ENCODE peak calls at places on chromosomes 5 and 9, in four cellular contexts. S, M, I and Z are unnamed samples. For H3K9me2, the result is how much of the 10 kb centered on the place peaks cover.

GRCh38 chr9:132147331-132147730 is 14.5 kb upstream of the NTNG2 start:
- DNase-seq in S (no peak), M (no peak), I (no peak), Z (no peak)

GRCh38 chr5:140111859-140112551 is 1.9 kb upstream of the PURA start:
- DNase-seq in S (no peak), M (no peak), I (no peak), Z (no peak)

GRCh38 chr5:150140830-150141229 is 14.8 kb downstream of the PDGFRB start:
- DNase-seq in S (no peak), M (no peak), I (no peak), Z (peak)

GRCh38 chr5:5886812-5887486 is 464.5 kb downstream of the ICE1 start:
- DNase-seq in S (peak), M (peak), I (no peak), Z (no peak)

GRCh38 chr5:64518784-64519183 is 13.0 kb downstream of the RGS7BP start:
- DNase-seq in S (peak), M (no peak), I (no peak), Z (no peak)

GRCh38 chr5:95631265-95631957 is 11.5 kb downstream of the GPR150 start:
- DNase-seq in S (no peak), M (peak), I (no peak), Z (peak)

GRCh38 chr9:4887556-4887955 is 94.8 kb downstream of the RCL1 start:
- DNase-seq in S (no peak), M (no peak), I (no peak), Z (peak)

GRCh38 chr9:80866121-80866520 is 823.2 kb downstream of the TLE1 start:
- DNase-seq in S (no peak), M (no peak), I (no peak), Z (no peak)

GRCh38 chr5:368162-369084 is 46.9 kb downstream of the AHRR start:
- DNase-seq in S (no peak), M (no peak), I (no peak), Z (no peak)

GRCh38 chr9:121689461-121690157 is 38.2 kb downstream of the DAB2IP start:
- DNase-seq in S (no peak), M (no peak), I (no peak), Z (no peak)

GRCh38 chr9:32823101-32823500 is 39.8 kb downstream of the TMEM215 start:
- DNase-seq in S (no peak), M (no peak), I (no peak), Z (no peak)

GRCh38 chr9:19946446-19947109 is 157.7 kb upstream of the SLC24A2 start:
- DNase-seq in S (no peak), M (peak), I (no peak), Z (peak)

DNA sequence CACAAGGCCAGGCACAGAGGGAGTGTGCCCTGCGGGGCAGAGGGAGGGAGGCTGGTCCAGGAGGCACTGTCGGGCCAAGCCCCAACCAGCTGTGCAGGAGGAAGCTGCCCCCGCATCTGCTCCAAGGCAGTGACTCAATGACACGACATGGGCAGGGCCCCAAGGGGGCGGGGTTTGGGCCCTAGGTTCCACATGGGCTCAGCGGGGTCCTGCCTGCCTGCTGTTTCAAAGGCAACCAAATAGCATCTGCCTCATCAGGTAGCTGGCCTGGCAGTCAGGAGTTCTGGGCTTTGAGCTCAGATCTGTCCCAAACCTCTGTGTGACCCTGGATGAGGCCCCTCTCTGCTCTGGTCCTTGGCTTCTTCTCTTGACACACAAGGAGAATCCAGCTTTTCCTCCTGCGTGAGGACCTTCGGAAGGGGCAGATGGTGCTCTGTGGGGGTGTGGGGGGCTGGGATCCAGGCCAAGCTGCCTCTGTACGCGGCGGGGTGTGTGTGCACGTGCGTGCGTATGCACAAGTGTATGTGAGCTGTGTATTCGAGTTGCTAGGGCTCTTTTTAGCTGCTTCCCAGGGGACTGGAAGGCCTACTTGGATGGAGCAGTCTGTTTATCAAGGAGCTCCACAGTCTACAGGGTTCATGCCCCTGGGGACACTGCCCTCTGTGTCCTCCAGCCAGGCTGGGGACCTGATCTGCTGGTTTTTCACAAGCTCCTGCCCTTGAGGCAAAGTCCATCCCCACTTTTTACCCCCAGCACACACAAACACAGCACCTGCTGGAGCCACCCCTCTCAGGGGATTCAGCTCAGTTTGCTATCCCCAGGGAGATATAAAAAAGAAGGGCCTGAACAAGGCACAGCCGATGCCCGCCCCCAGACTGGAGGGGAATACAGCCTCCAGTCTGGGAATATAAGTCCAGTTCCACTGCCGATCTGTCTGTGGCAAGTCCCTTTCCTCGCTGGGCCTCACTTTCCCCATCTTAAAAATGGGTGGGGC is 138.9 kb downstream of the RGS3 start:
- DNase-seq in S (no peak), M (peak), I (peak), Z (peak)
- H3K9ac ChIP-seq in S (no peak), M (no peak), I (peak), Z (peak)

GRCh38 chr9:82893549-82893948 is 169.4 kb downstream of the RASEF start:
- DNase-seq in S (no peak), M (no peak), I (no peak), Z (no peak)
- H3K9me2 ChIP-seq in S (under half), M (under half), I (under half), Z (under half)

GRCh38 chr5:50967388-50968039 is 301.1 kb downstream of the PARP8 start:
- DNase-seq in S (peak), M (no peak), I (no peak), Z (peak)

GRCh38 chr5:50965621-50966362 is 299.4 kb downstream of the PARP8 start:
- DNase-seq in S (no peak), M (no peak), I (no peak), Z (no peak)

GRCh38 chr5:50966986-50967385 is 300.5 kb downstream of the PARP8 start:
- DNase-seq in S (no peak), M (no peak), I (no peak), Z (no peak)

GRCh38 chr5:50969207-50970145 is 303.0 kb downstream of the PARP8 start:
- DNase-seq in S (no peak), M (no peak), I (no peak), Z (peak)

DNA sequence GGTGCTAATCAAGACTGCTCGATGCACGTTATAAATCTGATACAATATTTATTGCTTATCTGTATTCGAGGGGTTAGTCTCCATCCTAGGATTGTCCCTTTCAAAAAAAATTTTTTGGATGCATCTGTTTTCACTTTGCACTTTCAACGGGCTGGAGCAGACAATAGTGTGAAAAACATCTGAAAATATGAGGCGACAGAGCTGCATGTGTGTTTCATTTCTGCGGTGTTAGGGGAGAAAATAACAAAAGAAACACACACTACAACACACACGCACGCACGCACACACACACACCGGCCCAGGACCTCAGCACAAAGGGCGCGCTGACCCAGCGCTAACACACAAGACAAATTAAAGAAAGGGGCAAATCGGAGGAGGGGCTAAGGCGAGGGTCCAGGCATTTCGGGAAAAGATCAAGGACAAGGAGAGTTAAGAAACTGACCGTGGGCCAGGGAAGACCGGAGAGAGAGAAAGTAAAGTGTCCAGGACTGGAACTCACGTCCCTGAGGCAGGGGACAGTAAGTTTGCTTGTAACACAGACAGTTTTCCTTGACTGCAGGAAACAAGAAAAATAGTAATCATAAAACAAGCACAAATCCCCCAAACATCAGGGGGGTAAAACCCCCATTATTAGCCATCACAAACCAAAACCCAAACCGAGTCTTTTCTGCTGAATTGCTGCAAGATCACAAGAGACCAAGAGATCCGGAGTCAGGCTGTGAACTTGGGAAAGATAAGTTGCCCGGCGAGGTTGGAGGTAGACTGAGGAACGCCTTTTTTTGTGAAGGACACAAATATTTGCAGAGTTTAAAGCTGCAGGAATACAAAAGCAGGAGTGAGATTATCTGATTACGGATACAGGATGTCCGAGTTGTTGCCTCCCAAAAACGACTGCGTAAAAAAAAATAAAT is 302.1 kb downstream of the PARP8 start:
- DNase-seq in S (no peak), M (no peak), I (no peak), Z (peak)
- TF ChIP-seq EZH2 in S (no peak), M (no peak), I (no peak), Z (no peak)

GRCh38 chr5:76175821-76176403 is 92.7 kb downstream of the SV2C start:
- DNase-seq in S (peak), M (no peak), I (no peak), Z (no peak)

GRCh38 chr5:76174101-76174500 is 90.9 kb downstream of the SV2C start:
- DNase-seq in S (no peak), M (no peak), I (no peak), Z (no peak)

GRCh38 chr5:76177974-76178373 is 94.8 kb downstream of the SV2C start:
- DNase-seq in S (no peak), M (no peak), I (no peak), Z (no peak)

GRCh38 chr5:76178913-76179312 is 95.7 kb downstream of the SV2C start:
- DNase-seq in S (no peak), M (no peak), I (no peak), Z (no peak)

GRCh38 chr5:76175051-76175666 is 92.0 kb downstream of the SV2C start:
- DNase-seq in S (peak), M (peak), I (peak), Z (peak)
- H3K9ac ChIP-seq in S (peak), M (no peak), I (no peak), Z (no peak)

DNA sequence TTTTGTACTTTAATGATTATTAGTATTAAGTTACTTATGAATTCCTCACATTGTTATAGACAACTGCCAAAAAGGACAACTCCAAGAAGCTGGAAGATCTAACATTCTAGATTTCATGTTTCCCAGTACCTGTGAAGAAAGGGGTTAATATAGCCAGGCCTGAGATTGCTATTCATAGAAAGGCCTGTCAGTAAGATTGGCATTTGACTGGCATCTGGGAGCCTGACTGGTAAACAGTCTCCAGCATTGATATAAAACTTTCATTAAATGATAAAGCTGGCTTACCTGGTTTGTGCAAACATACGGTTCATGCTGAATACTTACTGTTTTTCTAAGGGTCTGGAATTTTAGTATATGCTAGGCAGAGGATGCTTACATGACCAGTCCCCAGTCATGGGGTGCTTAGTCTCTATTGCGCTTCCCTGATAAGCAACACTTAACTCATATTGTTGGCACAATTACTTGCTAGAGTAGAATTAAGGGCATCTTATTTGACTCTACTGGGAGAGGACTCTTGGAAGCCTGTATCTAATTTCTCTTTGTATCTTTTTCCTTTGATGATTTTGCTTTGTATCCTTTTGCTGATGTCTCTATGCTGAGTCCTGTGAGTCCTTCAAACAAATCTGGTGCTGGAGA is 340.4 kb upstream of the SEMA6A start:
- DNase-seq in S (no peak), M (no peak), I (no peak), Z (no peak)
- H3K9me2 ChIP-seq in S (under half), M (under half), I (under half), Z (under half)

DNA sequence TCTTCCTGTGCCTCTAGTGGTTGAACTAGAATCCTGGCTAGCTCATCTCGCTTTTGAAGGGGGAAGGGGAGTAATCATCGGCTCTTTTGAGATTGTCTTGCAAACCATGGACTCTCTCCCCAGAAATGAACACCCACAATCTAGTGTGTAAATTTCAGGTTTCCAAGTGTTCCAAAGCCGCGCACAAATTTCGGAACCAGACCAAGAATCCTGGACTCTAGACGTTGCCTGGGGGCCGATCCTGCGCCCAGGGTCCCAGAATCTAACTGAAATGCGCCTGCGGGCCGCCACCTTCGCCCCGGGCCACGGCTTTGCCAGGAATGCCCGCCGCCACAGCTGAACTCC is 4.8 kb upstream of the FOXE1 start:
- DNase-seq in S (no peak), M (no peak), I (no peak), Z (no peak)
- TF ChIP-seq EZH2 in S (no peak), M (no peak), I (no peak), Z (peak)

DNA sequence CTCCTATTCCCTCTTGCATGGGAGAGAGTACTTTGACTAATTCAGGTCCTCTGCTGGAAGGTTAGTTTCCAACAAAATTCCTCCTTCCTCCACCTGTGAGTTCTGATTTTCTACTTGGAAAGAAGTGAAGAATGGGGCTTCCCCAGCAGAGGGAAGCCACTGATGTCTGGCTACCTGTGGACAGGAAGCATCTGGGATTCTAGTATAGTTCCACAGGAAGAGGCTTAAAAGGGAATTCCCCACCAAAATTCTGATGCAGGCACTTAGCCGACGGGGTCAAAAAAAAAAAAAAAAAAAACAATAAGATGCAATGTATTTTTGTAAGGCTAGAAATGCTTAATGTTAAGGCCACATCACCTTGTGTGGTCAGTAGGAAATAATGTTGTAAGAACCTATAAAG is 33.4 kb downstream of the PCDHGC5 start:
- DNase-seq in S (no peak), M (no peak), I (no peak), Z (no peak)
- H3K9ac ChIP-seq in S (no peak), M (peak), I (peak), Z (peak)

GRCh38 chr9:82894961-82895902 is 167.7 kb downstream of the RASEF start:
- DNase-seq in S (no peak), M (no peak), I (no peak), Z (no peak)
- H3K9me2 ChIP-seq in S (under half), M (under half), I (under half), Z (under half)

GRCh38 chr5:179918742-179919486 is 11.2 kb upstream of the TBC1D9B start:
- DNase-seq in S (no peak), M (no peak), I (no peak), Z (no peak)

GRCh38 chr5:179919487-179920060 is 11.9 kb upstream of the TBC1D9B start:
- DNase-seq in S (no peak), M (no peak), I (no peak), Z (no peak)

GRCh38 chr5:179923422-179923821 is 15.7 kb upstream of the TBC1D9B start:
- DNase-seq in S (no peak), M (no peak), I (no peak), Z (no peak)

GRCh38 chr5:179916523-179916922 is 8.8 kb upstream of the TBC1D9B start:
- DNase-seq in S (no peak), M (no peak), I (no peak), Z (no peak)

GRCh38 chr5:179920175-179920574 is 12.5 kb upstream of the TBC1D9B start:
- DNase-seq in S (no peak), M (no peak), I (no peak), Z (no peak)
- TF ChIP-seq EZH2 in S (no peak), M (no peak), I (no peak), Z (no peak)

GRCh38 chr5:14268738-14269137 is 125.6 kb downstream of the TRIO start:
- DNase-seq in S (no peak), M (no peak), I (no peak), Z (peak)
- H3K9ac ChIP-seq in S (no peak), M (peak), I (peak), Z (peak)